ENCODE peak calls at places on chromosome 13, in seven cellular contexts. J is H9, E is IMR-90, Q is mesendoderm, R is neuronal stem cell, T is trophoblast cell, B is H1. W is an unnamed sample.
A peak's percentile ranks its signal among the peaks of the same experiment; 100 is the strongest.

GRCh38 chr13:37701306-37701705 is 102.7 kb upstream of the POSTN start:
- DNase-seq in B (no peak), T (no peak), E (peak; percentile 67), Q (no peak), R (no peak), J (no peak), W (peak; percentile 58)

GRCh38 chr13:43895940-43896339 is 16.2 kb downstream of the LACC1 start:
- DNase-seq in J (no peak), T (peak; percentile 98), E (peak; percentile 65), B (no peak), Q (no peak), R (no peak), W (no peak)

GRCh38 chr13:47299316-47299715 is 402.5 kb upstream of the HTR2A start:
- DNase-seq in J (no peak), E (peak; percentile 47), R (no peak), Q (no peak), T (no peak), B (no peak), W (peak; percentile 69)

GRCh38 chr13:29707876-29708543 is 112.5 kb upstream of the SLC7A1 start:
- DNase-seq in E (peak; percentile 41), Q (peak; percentile 84), J (peak; percentile 86), B (peak; percentile 79), T (peak; percentile 68), R (peak; percentile 17), W (peak; percentile 51)

GRCh38 chr13:111388851-111389500 is 68.5 kb downstream of the TEX29 start:
- DNase-seq in Q (no peak), T (no peak), B (no peak), E (no peak), R (no peak), J (no peak), W (no peak)

GRCh38 chr13:31045621-31046081 is 113.2 kb downstream of the TEX26 start:
- DNase-seq in E (peak; percentile 97), Q (peak; percentile 90), T (peak; percentile 77), J (no peak), R (no peak), B (no peak), W (peak; percentile 100)

GRCh38 chr13:66543780-66544179 is 686.4 kb downstream of the PCDH9 start:
- DNase-seq in Q (peak; percentile 45), B (no peak), T (no peak), E (no peak), J (peak; percentile 37), R (no peak), W (no peak)

GRCh38 chr13:73417012-73417615 is 358.3 kb downstream of the KLF5 start:
- DNase-seq in B (no peak), T (peak; percentile 15), Q (peak; percentile 39), E (no peak), J (no peak), R (no peak), W (no peak)

GRCh38 chr13:103328899-103329298 is 262.7 kb upstream of the SLC10A2 start:
- DNase-seq in R (no peak), J (no peak), E (no peak), T (no peak), Q (no peak), B (no peak), W (no peak)

GRCh38 chr13:29953542-29953941 is 103.1 kb upstream of the UBL3 start:
- DNase-seq in Q (no peak), B (no peak), J (no peak), E (no peak), T (no peak), R (no peak), W (no peak)

GRCh38 chr13:73177017-73177416 is 118.2 kb downstream of the KLF5 start:
- DNase-seq in R (no peak), T (peak; percentile 40), J (no peak), Q (no peak), B (no peak), E (no peak), W (no peak)

GRCh38 chr13:30334663-30335386 is 27.5 kb upstream of the KATNAL1 start:
- DNase-seq in B (peak; percentile 63), Q (peak; percentile 58), T (peak; percentile 81), E (peak; percentile 4), J (peak; percentile 43), R (peak; percentile 54), W (no peak)

GRCh38 chr13:37047032-37047431 is 12.5 kb downstream of the SUPT20H start:
- DNase-seq in E (no peak), Q (no peak), J (no peak), B (no peak), T (no peak), R (no peak), W (no peak)

GRCh38 chr13:32063622-32064233 is 32.2 kb downstream of the FRY start:
- DNase-seq in B (no peak), J (no peak), T (no peak), Q (no peak), E (no peak), R (no peak), W (no peak)

GRCh38 chr13:52359534-52359933 is 46.4 kb downstream of the THSD1 start:
- DNase-seq in E (peak; percentile 37), J (no peak), Q (no peak), T (no peak), R (no peak), B (no peak), W (no peak)

GRCh38 chr13:113545455-113545930 is 39.1 kb upstream of the TFDP1 start:
- DNase-seq in J (peak; percentile 24), Q (peak; percentile 68), T (peak; percentile 3), E (peak; percentile 47), R (no peak), B (no peak), W (peak; percentile 17)

GRCh38 chr13:23728807-23729206 is 158.6 kb downstream of the TNFRSF19 start:
- DNase-seq in R (no peak), Q (no peak), T (no peak), J (no peak), E (no peak), B (no peak), W (no peak)

GRCh38 chr13:44088409-44088808 is 208.7 kb downstream of the LACC1 start:
- DNase-seq in J (no peak), B (no peak), T (peak; percentile 10), Q (no peak), E (no peak), R (no peak), W (no peak)

GRCh38 chr13:101146101-101146898 is 270.0 kb downstream of the NALCN start:
- DNase-seq in J (no peak), T (no peak), B (no peak), E (peak; percentile 19), R (no peak), Q (no peak), W (no peak)

GRCh38 chr13:29845440-29846056 is 4.9 kb downstream of the UBL3 start:
- DNase-seq in R (no peak), B (no peak), J (no peak), T (peak; percentile 12), Q (no peak), E (peak; percentile 32), W (no peak)

GRCh38 chr13:101305981-101306411 is 110.3 kb downstream of the NALCN start:
- DNase-seq in J (no peak), B (no peak), R (no peak), Q (peak; percentile 38), E (no peak), T (peak; percentile 60), W (no peak)

GRCh38 chr13:44972956-44973581 is 16.2 kb downstream of the NUFIP1 start:
- DNase-seq in B (no peak), E (peak; percentile 38), Q (peak; percentile 25), T (peak; percentile 72), J (no peak), R (no peak), W (peak; percentile 51)

GRCh38 chr13:28548468-28548867 is 53.5 kb upstream of the FLT1 start:
- DNase-seq in R (no peak), B (no peak), T (no peak), Q (no peak), J (no peak), E (no peak), W (no peak)
- H2BK120ac ChIP-seq in R (no peak overlapping the region), B (no peak overlapping the region), T (no peak overlapping the region), Q (no peak overlapping the region), J (no peak overlapping the region), E (no peak overlapping the region), W (no peak overlapping the region)

GRCh38 chr13:94988654-94989053 is 276.3 kb upstream of the SOX21 start:
- DNase-seq in T (no peak), B (no peak), Q (peak; percentile 60), R (no peak), E (no peak), J (peak; percentile 58), W (peak; percentile 7)

GRCh38 chr13:94984974-94985373 is 272.6 kb upstream of the SOX21 start:
- DNase-seq in T (no peak), E (no peak), R (no peak), Q (no peak), J (no peak), B (no peak), W (no peak)

GRCh38 chr13:94992277-94992989 is 280.1 kb upstream of the SOX21 start:
- DNase-seq in B (no peak), R (no peak), Q (no peak), T (no peak), J (no peak), E (no peak), W (no peak)

GRCh38 chr13:94987081-94987480 is 274.7 kb upstream of the SOX21 start:
- DNase-seq in E (no peak), J (no peak), T (no peak), B (no peak), R (no peak), Q (no peak), W (no peak)

DNA sequence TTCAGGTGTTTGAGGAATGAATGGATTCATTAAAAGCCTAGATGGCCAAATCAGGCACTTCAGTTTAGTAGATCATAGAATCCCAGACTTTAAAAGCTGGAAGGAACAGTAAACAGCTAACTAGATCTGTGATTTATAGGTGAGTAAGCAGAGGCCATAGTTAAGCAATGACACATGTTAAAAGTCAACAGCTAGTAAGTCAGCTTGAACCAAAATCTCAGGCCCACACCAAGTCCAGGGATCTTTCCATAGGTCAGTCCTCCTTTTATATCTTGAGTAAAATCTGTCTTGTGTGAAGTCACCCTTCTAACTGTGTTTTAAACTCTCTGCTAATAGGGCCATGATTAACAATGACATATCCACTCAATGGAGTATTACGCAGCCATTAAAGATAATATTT is 275.5 kb upstream of the SOX21 start:
- DNase-seq in J (no peak), T (no peak), E (no peak), Q (no peak), B (no peak), R (no peak), W (no peak)
- H3K23ac ChIP-seq in J (no peak overlapping the region), T (no peak overlapping the region), E (no peak overlapping the region), Q (no peak overlapping the region), B (no peak overlapping the region), R (no peak overlapping the region), W (no peak overlapping the region)

GRCh38 chr13:80100636-80101035 is 240.3 kb downstream of the SPRY2 start:
- DNase-seq in T (no peak), R (no peak), Q (no peak), J (no peak), B (no peak), E (peak; percentile 53), W (no peak)

GRCh38 chr13:80101040-80101439 is 239.9 kb downstream of the SPRY2 start:
- DNase-seq in Q (peak; percentile 55), R (no peak), B (no peak), J (no peak), T (no peak), E (no peak), W (no peak)

GRCh38 chr13:80093888-80094287 is 247.0 kb downstream of the SPRY2 start:
- DNase-seq in J (no peak), Q (no peak), T (no peak), E (no peak), R (no peak), B (no peak), W (no peak)

GRCh38 chr13:80096383-80096782 is 244.5 kb downstream of the SPRY2 start:
- DNase-seq in B (no peak), R (no peak), E (no peak), T (no peak), J (no peak), Q (no peak), W (no peak)
- H2BK120ac ChIP-seq in B (no peak overlapping the region), R (no peak overlapping the region), E (no peak overlapping the region), T (no peak overlapping the region), J (no peak overlapping the region), Q (no peak overlapping the region), W (no peak overlapping the region)

GRCh38 chr13:21088534-21088933 is 27.1 kb upstream of the LATS2 start:
- DNase-seq in Q (no peak), J (no peak), T (no peak), R (no peak), B (no peak), E (no peak), W (no peak)
- H3K23ac ChIP-seq in Q (no peak overlapping the region), J (no peak overlapping the region), T (no peak overlapping the region), R (no peak overlapping the region), B (no peak overlapping the region), E (no peak overlapping the region), W (no peak overlapping the region)